ENCODE peak calls at places on chromosomes 7 and 10, in five cellular contexts. One of them, this sample, is unnamed.

GRCh38 chr7:144936314-144936713 is 100.5 kb upstream of the TPK1 start:
- DNase-seq in heart left ventricle: no peak
- DNase-seq in RWPE2: no peak
- DNase-seq in fibroblast of lung: no peak
- DNase-seq in AG04450: no peak
- DNase-seq in this sample: no peak

GRCh38 chr7:73528204-73528603 is 6.1 kb upstream of the BAZ1B start:
- DNase-seq in heart left ventricle: no peak
- DNase-seq in RWPE2: no peak
- DNase-seq in fibroblast of lung: no peak
- DNase-seq in AG04450: no peak
- DNase-seq in this sample: no peak

GRCh38 chr7:80279760-80280159 is 145.1 kb downstream of the GNAI1 start:
- DNase-seq in heart left ventricle: no peak
- DNase-seq in RWPE2: no peak
- DNase-seq in fibroblast of lung: peak; percentile 15
- DNase-seq in AG04450: no peak
- DNase-seq in this sample: no peak

GRCh38 chr10:84665883-84666463 is 337.6 kb downstream of the CCSER2 start:
- DNase-seq in heart left ventricle: no peak
- DNase-seq in RWPE2: no peak
- DNase-seq in fibroblast of lung: no peak
- DNase-seq in AG04450: no peak
- DNase-seq in this sample: no peak

GRCh38 chr10:59362184-59362966 is at the start of gene FAM13C:
- DNase-seq in heart left ventricle: peak; percentile 83
- DNase-seq in RWPE2: peak; percentile 50
- DNase-seq in fibroblast of lung: peak; percentile 65
- DNase-seq in AG04450: no peak
- DNase-seq in this sample: no peak

GRCh38 chr7:104643587-104644217 is 315.3 kb downstream of the LHFPL3 start:
- DNase-seq in heart left ventricle: no peak
- DNase-seq in RWPE2: no peak
- DNase-seq in fibroblast of lung: peak; percentile 1
- DNase-seq in AG04450: no peak
- DNase-seq in this sample: no peak

GRCh38 chr7:22150221-22150620 is 204.5 kb upstream of the CDCA7L start:
- DNase-seq in heart left ventricle: no peak
- DNase-seq in RWPE2: no peak
- DNase-seq in fibroblast of lung: peak; percentile 30
- DNase-seq in AG04450: no peak
- DNase-seq in this sample: no peak

GRCh38 chr7:26404189-26404996 is 112.7 kb downstream of the SNX10 start:
- DNase-seq in heart left ventricle: no peak
- DNase-seq in RWPE2: no peak
- DNase-seq in fibroblast of lung: no peak
- DNase-seq in AG04450: no peak
- DNase-seq in this sample: no peak

GRCh38 chr10:106708521-106708920 is 456.0 kb downstream of the SORCS1 start:
- DNase-seq in heart left ventricle: no peak
- DNase-seq in RWPE2: no peak
- DNase-seq in fibroblast of lung: no peak
- DNase-seq in AG04450: no peak
- DNase-seq in this sample: no peak

GRCh38 chr10:29667191-29667590 is 32.4 kb upstream of the SVIL start:
- DNase-seq in heart left ventricle: no peak
- DNase-seq in RWPE2: no peak
- DNase-seq in fibroblast of lung: no peak
- DNase-seq in AG04450: no peak
- DNase-seq in this sample: no peak

GRCh38 chr7:131076711-131077170 is 250.9 kb upstream of the MKLN1 start:
- DNase-seq in heart left ventricle: no peak
- DNase-seq in RWPE2: no peak
- DNase-seq in fibroblast of lung: peak; percentile 27
- DNase-seq in AG04450: no peak
- DNase-seq in this sample: no peak
- H3K27ac ChIP-seq in heart left ventricle: peak overlapping the region; percentile 44
- H3K27ac ChIP-seq in RWPE2: no peak overlapping the region
- H3K27ac ChIP-seq in fibroblast of lung: peak overlapping the region; percentile 72
- H3K27ac ChIP-seq in AG04450: peak overlapping the region; percentile 75
- H3K27ac ChIP-seq in this sample: no peak overlapping the region

GRCh38 chr10:35606423-35606822 is 1.3 kb downstream of the GJD4 start:
- DNase-seq in heart left ventricle: no peak
- DNase-seq in RWPE2: no peak
- DNase-seq in fibroblast of lung: peak; percentile 75
- DNase-seq in AG04450: no peak
- DNase-seq in this sample: no peak

GRCh38 chr10:35607475-35608316 is 2.6 kb downstream of the GJD4 start:
- DNase-seq in heart left ventricle: peak; percentile 59
- DNase-seq in RWPE2: no peak
- DNase-seq in fibroblast of lung: peak; percentile 14
- DNase-seq in AG04450: no peak
- DNase-seq in this sample: no peak

GRCh38 chr10:35605191-35605590 is at the start of gene GJD4:
- DNase-seq in heart left ventricle: no peak
- DNase-seq in RWPE2: no peak
- DNase-seq in fibroblast of lung: no peak
- DNase-seq in AG04450: no peak
- DNase-seq in this sample: no peak

GRCh38 chr10:35611750-35612149 is 6.6 kb downstream of the GJD4 start:
- DNase-seq in heart left ventricle: no peak
- DNase-seq in RWPE2: no peak
- DNase-seq in fibroblast of lung: no peak
- DNase-seq in AG04450: no peak
- DNase-seq in this sample: no peak

GRCh38 chr10:35608317-35608672 is 3.2 kb downstream of the GJD4 start:
- DNase-seq in heart left ventricle: no peak
- DNase-seq in RWPE2: no peak
- DNase-seq in fibroblast of lung: no peak
- DNase-seq in AG04450: no peak
- DNase-seq in this sample: no peak
- H3K27ac ChIP-seq in heart left ventricle: no peak overlapping the region
- H3K27ac ChIP-seq in RWPE2: no peak overlapping the region
- H3K27ac ChIP-seq in fibroblast of lung: no peak overlapping the region
- H3K27ac ChIP-seq in AG04450: no peak overlapping the region
- H3K27ac ChIP-seq in this sample: no peak overlapping the region

GRCh38 chr7:16061630-16062029 is 359.7 kb downstream of the CRPPA start:
- DNase-seq in heart left ventricle: no peak
- DNase-seq in RWPE2: no peak
- DNase-seq in fibroblast of lung: no peak
- DNase-seq in AG04450: no peak
- DNase-seq in this sample: no peak
- H3K27ac ChIP-seq in heart left ventricle: peak overlapping the region; percentile 85
- H3K27ac ChIP-seq in RWPE2: no peak overlapping the region
- H3K27ac ChIP-seq in fibroblast of lung: no peak overlapping the region
- H3K27ac ChIP-seq in AG04450: no peak overlapping the region
- H3K27ac ChIP-seq in this sample: no peak overlapping the region

GRCh38 chr7:1546274-1546908 is 9.6 kb downstream of the TMEM184A start:
- DNase-seq in heart left ventricle: no peak
- DNase-seq in RWPE2: no peak
- DNase-seq in fibroblast of lung: no peak
- DNase-seq in AG04450: no peak
- DNase-seq in this sample: no peak
- H3K27ac ChIP-seq in heart left ventricle: no peak overlapping the region
- H3K27ac ChIP-seq in RWPE2: no peak overlapping the region
- H3K27ac ChIP-seq in fibroblast of lung: no peak overlapping the region
- H3K27ac ChIP-seq in AG04450: no peak overlapping the region
- H3K27ac ChIP-seq in this sample: no peak overlapping the region

DNA sequence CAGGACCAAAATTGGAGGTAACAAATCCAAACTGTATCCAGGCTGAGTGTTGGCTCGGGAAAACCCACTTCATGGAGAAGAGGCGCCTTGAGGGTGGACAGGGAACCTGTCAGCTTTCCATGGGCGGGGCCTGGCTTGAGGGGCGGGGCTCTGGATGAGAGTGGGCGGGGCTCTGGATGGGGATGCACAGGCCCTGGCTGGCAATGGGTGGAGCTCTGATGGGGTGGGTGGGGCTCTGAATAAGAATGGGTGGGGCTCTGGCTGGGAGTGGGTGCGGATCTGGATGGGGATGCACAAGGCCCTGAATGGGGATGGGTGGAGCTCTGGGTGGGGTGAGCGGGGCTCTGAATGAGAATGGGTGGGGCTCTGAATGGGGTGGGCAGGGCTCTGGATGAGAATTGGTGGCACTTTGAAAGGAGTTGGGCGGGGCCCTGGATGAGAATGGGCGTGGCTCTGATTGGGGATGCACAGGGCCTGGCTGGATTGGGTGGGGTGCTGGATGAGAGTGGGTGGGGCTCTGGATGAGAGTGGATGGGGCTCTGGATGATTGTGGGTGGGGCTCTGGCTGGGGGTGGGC is 96.6 kb upstream of the NPTX2 start:
- DNase-seq in heart left ventricle: no peak
- DNase-seq in RWPE2: no peak
- DNase-seq in fibroblast of lung: no peak
- DNase-seq in AG04450: no peak
- DNase-seq in this sample: no peak
- H3K27ac ChIP-seq in heart left ventricle: no peak overlapping the region
- H3K27ac ChIP-seq in RWPE2: no peak overlapping the region
- H3K27ac ChIP-seq in fibroblast of lung: no peak overlapping the region
- H3K27ac ChIP-seq in AG04450: no peak overlapping the region
- H3K27ac ChIP-seq in this sample: no peak overlapping the region

This sample was measured in naive thymus-derived CD4-positive, alpha-beta T cell.